ENCODE peak calls at places on chromosomes 4 and X, in five cellular contexts. One of them, this sample, is unnamed.

GRCh38 chr4:108794136-108794535 is 31.3 kb upstream of the ETNPPL start:
- DNase-seq in memory B cell: no peak
- DNase-seq in stimulated activated CD4-positive, alpha-beta T cell treated with anti-CD3 and anti-CD28 coated beads, Interleukin-15, amount 100 ng/mL, for 1 hour: no peak
- DNase-seq in posterior vena cava: no peak
- DNase-seq in HFFc6: peak
- DNase-seq in this sample: no peak

GRCh38 chr4:62490635-62491034 is 1290.5 kb downstream of the ADGRL3 start:
- DNase-seq in memory B cell: no peak
- DNase-seq in stimulated activated CD4-positive, alpha-beta T cell treated with anti-CD3 and anti-CD28 coated beads, Interleukin-15, amount 100 ng/mL, for 1 hour: no peak
- DNase-seq in posterior vena cava: no peak
- DNase-seq in HFFc6: no peak
- DNase-seq in this sample: no peak

GRCh38 chr4:158299459-158300007 is 89.2 kb downstream of the TMEM144 start:
- DNase-seq in memory B cell: no peak
- DNase-seq in stimulated activated CD4-positive, alpha-beta T cell treated with anti-CD3 and anti-CD28 coated beads, Interleukin-15, amount 100 ng/mL, for 1 hour: no peak
- DNase-seq in posterior vena cava: no peak
- DNase-seq in HFFc6: no peak
- DNase-seq in this sample: no peak

GRCh38 chr4:130591091-130591490 is 1495.1 kb downstream of the C4orf33 start:
- DNase-seq in memory B cell: no peak
- DNase-seq in stimulated activated CD4-positive, alpha-beta T cell treated with anti-CD3 and anti-CD28 coated beads, Interleukin-15, amount 100 ng/mL, for 1 hour: no peak
- DNase-seq in posterior vena cava: no peak
- DNase-seq in HFFc6: no peak
- DNase-seq in this sample: no peak

GRCh38 chr4:2482192-2482591 is 13.3 kb downstream of the RNF4 start:
- DNase-seq in memory B cell: no peak
- DNase-seq in stimulated activated CD4-positive, alpha-beta T cell treated with anti-CD3 and anti-CD28 coated beads, Interleukin-15, amount 100 ng/mL, for 1 hour: no peak
- DNase-seq in posterior vena cava: peak
- DNase-seq in HFFc6: no peak
- DNase-seq in this sample: no peak

GRCh38 chr4:120919358-120919757 is 3.2 kb downstream of the PRDM5 start:
- DNase-seq in memory B cell: no peak
- DNase-seq in stimulated activated CD4-positive, alpha-beta T cell treated with anti-CD3 and anti-CD28 coated beads, Interleukin-15, amount 100 ng/mL, for 1 hour: no peak
- DNase-seq in posterior vena cava: no peak
- DNase-seq in HFFc6: no peak
- DNase-seq in this sample: no peak

GRCh38 chr4:59223292-59223941 is 1976.7 kb upstream of the ADGRL3 start:
- DNase-seq in memory B cell: no peak
- DNase-seq in stimulated activated CD4-positive, alpha-beta T cell treated with anti-CD3 and anti-CD28 coated beads, Interleukin-15, amount 100 ng/mL, for 1 hour: no peak
- DNase-seq in posterior vena cava: no peak
- DNase-seq in HFFc6: no peak
- DNase-seq in this sample: no peak

GRCh38 chr4:171025323-171025722 is 787.9 kb upstream of the GALNTL6 start:
- DNase-seq in memory B cell: no peak
- DNase-seq in stimulated activated CD4-positive, alpha-beta T cell treated with anti-CD3 and anti-CD28 coated beads, Interleukin-15, amount 100 ng/mL, for 1 hour: no peak
- DNase-seq in posterior vena cava: no peak
- DNase-seq in HFFc6: no peak
- DNase-seq in this sample: no peak

GRCh38 chr4:42167709-42168108 is 15.3 kb upstream of the BEND4 start:
- DNase-seq in memory B cell: no peak
- DNase-seq in stimulated activated CD4-positive, alpha-beta T cell treated with anti-CD3 and anti-CD28 coated beads, Interleukin-15, amount 100 ng/mL, for 1 hour: no peak
- DNase-seq in posterior vena cava: no peak
- DNase-seq in HFFc6: no peak
- DNase-seq in this sample: no peak

GRCh38 chr4:77104405-77105292 is 28.9 kb upstream of the CCNI start:
- DNase-seq in memory B cell: no peak
- DNase-seq in stimulated activated CD4-positive, alpha-beta T cell treated with anti-CD3 and anti-CD28 coated beads, Interleukin-15, amount 100 ng/mL, for 1 hour: no peak
- DNase-seq in posterior vena cava: peak
- DNase-seq in HFFc6: no peak
- DNase-seq in this sample: no peak

GRCh38 chr4:186514271-186514950 is 41.0 kb downstream of the MTNR1A start:
- DNase-seq in memory B cell: no peak
- DNase-seq in stimulated activated CD4-positive, alpha-beta T cell treated with anti-CD3 and anti-CD28 coated beads, Interleukin-15, amount 100 ng/mL, for 1 hour: no peak
- DNase-seq in posterior vena cava: no peak
- DNase-seq in HFFc6: peak
- DNase-seq in this sample: no peak

GRCh38 chr4:179509489-179509888 is 2067.3 kb upstream of the AGA start:
- DNase-seq in memory B cell: no peak
- DNase-seq in stimulated activated CD4-positive, alpha-beta T cell treated with anti-CD3 and anti-CD28 coated beads, Interleukin-15, amount 100 ng/mL, for 1 hour: no peak
- DNase-seq in posterior vena cava: no peak
- DNase-seq in HFFc6: no peak
- DNase-seq in this sample: no peak

GRCh38 chr4:184287697-184288255 is 70.1 kb upstream of the ENPP6 start:
- DNase-seq in memory B cell: no peak
- DNase-seq in stimulated activated CD4-positive, alpha-beta T cell treated with anti-CD3 and anti-CD28 coated beads, Interleukin-15, amount 100 ng/mL, for 1 hour: no peak
- DNase-seq in posterior vena cava: no peak
- DNase-seq in HFFc6: peak
- DNase-seq in this sample: no peak

GRCh38 chr4:176002007-176002623 is 63.5 kb upstream of the WDR17 start:
- DNase-seq in memory B cell: peak
- DNase-seq in stimulated activated CD4-positive, alpha-beta T cell treated with anti-CD3 and anti-CD28 coated beads, Interleukin-15, amount 100 ng/mL, for 1 hour: no peak
- DNase-seq in posterior vena cava: peak
- DNase-seq in HFFc6: no peak
- DNase-seq in this sample: no peak

GRCh38 chr4:34814266-34814665 is 1430.0 kb downstream of the ARAP2 start:
- DNase-seq in memory B cell: no peak
- DNase-seq in stimulated activated CD4-positive, alpha-beta T cell treated with anti-CD3 and anti-CD28 coated beads, Interleukin-15, amount 100 ng/mL, for 1 hour: no peak
- DNase-seq in posterior vena cava: no peak
- DNase-seq in HFFc6: no peak
- DNase-seq in this sample: no peak

GRCh38 chrX:30622361-30622760 is 30.9 kb upstream of the GK start:
- DNase-seq in memory B cell: no peak
- DNase-seq in stimulated activated CD4-positive, alpha-beta T cell treated with anti-CD3 and anti-CD28 coated beads, Interleukin-15, amount 100 ng/mL, for 1 hour: no peak
- DNase-seq in posterior vena cava: no peak
- DNase-seq in HFFc6: no peak
- DNase-seq in this sample: no peak

This sample was measured in mesenteric fat pad.